ENCODE peak calls at places on chromosomes 3 and 15, in seven cellular contexts. O is left lung, C is body of pancreas, I is GM20000, X is retinal pigment epithelial cell, S is cardiac fibroblast, P is GM13976. E is an unnamed sample.
A peak's percentile ranks its signal among the peaks of the same experiment; 100 is the strongest.

GRCh38 chr3:186268616-186269448 is 93.2 kb downstream of the DGKG start:
- DNase-seq in P (no peak), S (peak; percentile 36), X (no peak), C (no peak), I (no peak), O (no peak), E (no peak)

GRCh38 chr15:66615846-66616245 is 50.0 kb upstream of the LCTL start:
- DNase-seq in S (no peak), X (no peak), O (no peak), I (no peak), P (no peak), C (no peak), E (peak; percentile 29)

GRCh38 chr3:190003730-190004129 is 117.0 kb downstream of the P3H2 start:
- DNase-seq in X (peak; percentile 73), O (no peak), S (peak; percentile 64), P (no peak), I (no peak), C (no peak), E (no peak)

GRCh38 chr15:42012241-42012640 is 8.6 kb downstream of the PLA2G4E start:
- DNase-seq in P (no peak), X (no peak), O (peak; percentile 72), C (peak; percentile 53), S (no peak), I (no peak), E (no peak)

GRCh38 chr15:92733934-92734521 is 78.5 kb upstream of the FAM174B start:
- DNase-seq in O (no peak), I (no peak), C (no peak), S (peak; percentile 35), P (no peak), X (no peak), E (no peak)

GRCh38 chr15:43779016-43779415 is 2.2 kb upstream of the ELL3 start:
- DNase-seq in C (no peak), S (no peak), X (no peak), I (no peak), P (no peak), O (no peak), E (no peak)

GRCh38 chr15:70033529-70034140 is 64.1 kb downstream of the TLE3 start:
- DNase-seq in O (no peak), S (peak; percentile 67), P (no peak), C (no peak), I (no peak), X (no peak), E (no peak)

GRCh38 chr3:69547457-69548014 is 161.6 kb upstream of the FRMD4B start:
- DNase-seq in C (no peak), O (no peak), S (no peak), P (no peak), I (no peak), X (peak; percentile 7), E (no peak)

GRCh38 chr3:52512727-52513126 is 17.6 kb downstream of the STAB1 start:
- DNase-seq in X (no peak), S (no peak), P (no peak), O (no peak), C (no peak), I (no peak), E (no peak)

GRCh38 chr3:34650131-34650530 is 851.7 kb downstream of the PDCD6IP start:
- DNase-seq in X (no peak), I (no peak), O (no peak), P (no peak), C (no peak), S (no peak), E (no peak)

GRCh38 chr15:70096215-70096974 is 1.3 kb downstream of the TLE3 start:
- DNase-seq in X (no peak), C (peak; percentile 42), O (peak; percentile 64), P (peak; percentile 61), S (peak; percentile 45), I (peak; percentile 70), E (peak; percentile 88)

GRCh38 chr15:96728591-96728990 is 398.1 kb downstream of the NR2F2 start:
- DNase-seq in S (no peak), I (no peak), X (no peak), P (no peak), O (no peak), C (no peak), E (no peak)

GRCh38 chr3:58202917-58203360 is 7.8 kb downstream of the DNASE1L3 start:
- DNase-seq in I (peak; percentile 64), P (peak; percentile 58), X (no peak), S (no peak), O (no peak), C (no peak), E (peak; percentile 68)

GRCh38 chr15:98003528-98003927 is 43.0 kb downstream of the ARRDC4 start:
- DNase-seq in O (no peak), P (no peak), X (no peak), I (no peak), C (no peak), S (no peak), E (no peak)

GRCh38 chr3:94420941-94421340 is 358.1 kb downstream of the NSUN3 start:
- DNase-seq in X (no peak), O (no peak), I (no peak), C (no peak), P (no peak), S (no peak), E (no peak)

GRCh38 chr15:101240364-101240763 is 11.5 kb downstream of the CHSY1 start:
- DNase-seq in O (no peak), I (no peak), S (peak; percentile 92), C (no peak), X (no peak), P (no peak), E (no peak)

GRCh38 chr3:126394179-126394976 is at the start of gene CFAP100:
- DNase-seq in P (no peak), I (no peak), C (peak; percentile 57), O (peak; percentile 62), S (peak; percentile 53), X (no peak), E (peak; percentile 79)

GRCh38 chr3:18666655-18667054 is 241.5 kb upstream of the SATB1 start:
- DNase-seq in C (no peak), I (no peak), P (no peak), X (no peak), O (no peak), S (no peak), E (no peak)

GRCh38 chr3:18670755-18671154 is 245.6 kb upstream of the SATB1 start:
- DNase-seq in O (no peak), I (no peak), S (no peak), X (no peak), P (no peak), C (no peak), E (no peak)

GRCh38 chr3:18669374-18669773 is 244.2 kb upstream of the SATB1 start:
- DNase-seq in C (no peak), S (no peak), X (no peak), O (no peak), P (no peak), I (no peak), E (no peak)

GRCh38 chr3:18672561-18672960 is 247.4 kb upstream of the SATB1 start:
- DNase-seq in O (no peak), P (no peak), C (no peak), I (no peak), X (no peak), S (no peak), E (no peak)

GRCh38 chr3:18667552-18667951 is 242.4 kb upstream of the SATB1 start:
- DNase-seq in P (no peak), C (no peak), S (no peak), O (no peak), I (no peak), X (no peak), E (no peak)
- TF ChIP-seq CTCF in P (no peak), C (no peak), S (no peak), O (no peak), I (no peak), X (no peak), E (no peak)

DNA sequence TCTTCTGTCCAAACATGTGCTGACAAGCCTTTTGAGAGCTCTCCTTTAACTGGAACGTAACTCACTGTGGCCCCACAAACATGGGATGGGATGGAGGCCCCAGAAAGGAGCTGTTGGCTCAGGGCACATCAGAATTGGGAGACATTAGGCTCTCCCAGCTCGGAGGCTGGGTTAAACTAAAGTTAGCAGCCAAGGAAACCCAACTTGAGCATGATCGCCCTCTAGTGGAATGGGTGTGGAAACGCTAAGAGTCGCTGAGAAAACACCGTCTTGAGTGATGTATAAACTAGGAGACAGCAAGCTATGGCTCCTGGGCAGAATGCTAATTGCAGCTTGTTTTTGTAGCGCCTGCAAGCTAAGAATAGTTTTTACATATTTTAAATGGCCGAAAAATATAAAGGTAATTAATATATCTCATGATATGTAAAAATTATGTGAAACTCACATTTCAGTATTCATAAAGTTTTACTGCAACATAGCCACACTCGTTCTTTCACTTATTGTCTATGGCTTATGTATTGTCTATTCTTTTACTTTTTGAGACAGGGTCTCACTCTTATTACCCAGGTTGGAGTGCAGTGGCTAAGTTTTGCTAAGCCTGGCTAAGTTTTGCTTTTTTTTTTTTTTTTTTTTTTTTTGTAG is 138.8 kb upstream of the HACD2 start:
- DNase-seq in X (peak; percentile 40), C (peak; percentile 62), S (peak; percentile 87), O (peak; percentile 40), I (peak; percentile 76), P (peak; percentile 81), E (no peak)
- TF ChIP-seq CTCF in X (peak; percentile 86), C (peak; percentile 74), S (peak; percentile 90), O (peak; percentile 77), I (peak; percentile 79), P (peak; percentile 74), E (peak; percentile 83)

DNA sequence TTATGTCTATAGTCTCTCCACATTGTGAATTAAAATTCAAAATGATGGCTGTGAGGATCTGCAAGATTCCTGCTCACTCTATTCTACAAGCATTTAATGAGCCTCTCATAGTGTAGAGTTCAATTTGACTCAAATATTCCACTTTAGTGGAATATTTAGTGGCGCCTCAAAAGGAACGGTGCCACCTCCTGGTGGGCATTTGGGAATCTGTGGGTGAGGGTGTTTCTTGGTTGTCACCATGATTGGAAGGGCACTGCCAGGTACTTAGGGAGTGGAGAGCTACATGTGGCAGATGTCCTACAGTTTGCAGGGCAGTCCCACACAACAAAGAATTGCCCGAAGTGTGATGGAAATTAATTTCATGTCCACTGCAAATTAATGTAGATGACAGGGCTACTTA is 21.5 kb upstream of the KCNMB3 start:
- DNase-seq in O (no peak), I (no peak), P (no peak), X (no peak), S (peak; percentile 32), C (no peak), E (no peak)
- TF ChIP-seq CTCF in O (no peak), I (no peak), P (no peak), X (peak; percentile 62), S (peak; percentile 37), C (no peak), E (peak; percentile 76)

GRCh38 chr3:63232764-63233396 is 45.2 kb upstream of the SYNPR start:
- DNase-seq in X (no peak), I (no peak), P (no peak), C (no peak), S (peak; percentile 9), O (no peak), E (no peak)
- TF ChIP-seq CTCF in X (peak; percentile 37), I (no peak), P (no peak), C (peak; percentile 25), S (peak; percentile 31), O (no peak), E (peak; percentile 81)

GRCh38 chr3:85387913-85388510 is 429.2 kb downstream of the CADM2 start:
- DNase-seq in P (no peak), S (no peak), C (no peak), X (no peak), O (no peak), I (no peak), E (no peak)

GRCh38 chr3:85384372-85384771 is 425.6 kb downstream of the CADM2 start:
- DNase-seq in C (no peak), X (no peak), P (no peak), O (no peak), S (no peak), I (no peak), E (no peak)
- TF ChIP-seq CTCF in C (no peak), X (no peak), P (no peak), O (no peak), S (no peak), I (no peak), E (no peak)

GRCh38 chr3:100710355-100711198 is 1.3 kb downstream of the TFG start:
- DNase-seq in P (peak; percentile 69), S (peak; percentile 71), O (no peak), X (no peak), I (peak; percentile 70), C (peak; percentile 22), E (no peak)
- TF ChIP-seq CTCF in P (no peak), S (peak; percentile 38), O (peak; percentile 32), X (peak; percentile 33), I (no peak), C (no peak), E (peak; percentile 67)